ENCODE peak calls at places on chromosomes 4 and X, in nine cellular contexts. U, V, Z, K, A, R, T, X and P are unnamed samples.

GRCh38 chrX:21524008-21524407 is 134.1 kb downstream of the KLHL34 start:
- DNase-seq in U (no peak), V (no peak), Z (no peak), K (no peak), A (no peak), R (no peak), T (no peak), X (no peak), P (no peak)

GRCh38 chr4:110165382-110166285 is 32.8 kb downstream of the ELOVL6 start:
- DNase-seq in U (no peak), V (no peak), Z (no peak), K (no peak), A (peak), R (peak), T (no peak), X (peak), P (no peak)

GRCh38 chr4:751676-752075 is 46.0 kb downstream of the PCGF3 start:
- DNase-seq in U (no peak), V (no peak), Z (no peak), K (no peak), A (no peak), R (no peak), T (no peak), X (no peak), P (peak)

GRCh38 chr4:146381263-146381872 is 140.4 kb downstream of the SLC10A7 start:
- DNase-seq in U (no peak), V (no peak), Z (no peak), K (no peak), A (peak), R (no peak), T (no peak), X (no peak), P (no peak)

GRCh38 chr4:176635372-176636261 is 157.1 kb downstream of the VEGFC start:
- DNase-seq in U (no peak), V (no peak), Z (no peak), K (no peak), A (peak), R (no peak), T (no peak), X (no peak), P (no peak)

GRCh38 chrX:131170148-131170547 is 112.0 kb downstream of the ARHGAP36 start:
- DNase-seq in U (no peak), V (no peak), Z (no peak), K (no peak), A (no peak), R (no peak), T (no peak), X (no peak), P (no peak)

GRCh38 chr4:183540498-183540953 is 35.7 kb downstream of the ING2 start:
- DNase-seq in U (no peak), V (peak), Z (no peak), K (no peak), A (no peak), R (no peak), T (no peak), X (no peak), P (no peak)

GRCh38 chrX:63918611-63919010 is 133.6 kb upstream of the ARHGEF9 start:
- DNase-seq in U (no peak), V (peak), Z (no peak), K (no peak), A (no peak), R (peak), T (peak), X (no peak), P (no peak)

GRCh38 chr4:57190651-57191481 is 80.7 kb upstream of the IGFBP7 start:
- DNase-seq in U (no peak), V (peak), Z (no peak), K (no peak), A (peak), R (peak), T (peak), X (peak), P (no peak)

GRCh38 chrX:110409925-110410324 is 51.3 kb downstream of the RTL9 start:
- DNase-seq in U (no peak), V (no peak), Z (no peak), K (no peak), A (peak), R (no peak), T (no peak), X (no peak), P (no peak)

GRCh38 chr4:56055027-56055976 is 106.6 kb downstream of the CEP135 start:
- DNase-seq in U (no peak), V (no peak), Z (no peak), K (no peak), A (no peak), R (no peak), T (peak), X (peak), P (no peak)

GRCh38 chr4:2689825-2690700 is 66.1 kb downstream of the TNIP2 start:
- DNase-seq in U (no peak), V (no peak), Z (no peak), K (no peak), A (no peak), R (no peak), T (no peak), X (no peak), P (no peak)

GRCh38 chr4:2794707-2795557 is 2.0 kb downstream of the SH3BP2 start:
- DNase-seq in U (peak), V (no peak), Z (peak), K (peak), A (peak), R (no peak), T (peak), X (peak), P (peak)

GRCh38 chrX:120429776-120430535 is 39.1 kb downstream of the LAMP2 start:
- DNase-seq in U (no peak), V (no peak), Z (no peak), K (no peak), A (no peak), R (no peak), T (no peak), X (no peak), P (no peak)

GRCh38 chrX:14032383-14032782 is 2.7 kb upstream of the GEMIN8 start:
- DNase-seq in U (peak), V (peak), Z (no peak), K (no peak), A (peak), R (no peak), T (peak), X (peak), P (no peak)

GRCh38 chr4:48275247-48275646 is 5.6 kb upstream of the TEC start:
- DNase-seq in U (no peak), V (peak), Z (no peak), K (no peak), A (no peak), R (peak), T (peak), X (no peak), P (no peak)

GRCh38 chr4:112531146-112531545 is 15.2 kb upstream of the NEUROG2 start:
- DNase-seq in U (no peak), V (no peak), Z (no peak), K (no peak), A (no peak), R (no peak), T (no peak), X (no peak), P (no peak)

GRCh38 chr4:147110473-147110872 is 164.8 kb upstream of the TTC29 start:
- DNase-seq in U (no peak), V (no peak), Z (no peak), K (no peak), A (no peak), R (no peak), T (peak), X (no peak), P (no peak)

GRCh38 chr4:150078041-150078995 is at the start of gene DCLK2:
- DNase-seq in U (peak), V (peak), Z (peak), K (peak), A (peak), R (peak), T (peak), X (peak), P (peak)

GRCh38 chr4:81473086-81473396 is 1.3 kb upstream of the RASGEF1B start:
- DNase-seq in U (no peak), V (no peak), Z (no peak), K (no peak), A (no peak), R (no peak), T (no peak), X (no peak), P (no peak)

GRCh38 chr4:38509551-38509950 is 154.4 kb upstream of the KLF3 start:
- DNase-seq in U (no peak), V (no peak), Z (no peak), K (no peak), A (no peak), R (no peak), T (no peak), X (no peak), P (no peak)

GRCh38 chr4:2472187-2472586 is 3.3 kb downstream of the RNF4 start:
- DNase-seq in U (no peak), V (no peak), Z (no peak), K (no peak), A (no peak), R (no peak), T (no peak), X (no peak), P (peak)

GRCh38 chr4:112038861-112039260 is 106.4 kb upstream of the FAM241A start:
- DNase-seq in U (no peak), V (no peak), Z (no peak), K (no peak), A (no peak), R (no peak), T (no peak), X (no peak), P (no peak)

GRCh38 chr4:19947349-19947748 is 304.4 kb upstream of the SLIT2 start:
- DNase-seq in U (no peak), V (no peak), Z (no peak), K (no peak), A (no peak), R (no peak), T (no peak), X (no peak), P (no peak)

GRCh38 chr4:114281561-114281960 is 302.1 kb upstream of the ARSJ start:
- DNase-seq in U (no peak), V (no peak), Z (no peak), K (no peak), A (no peak), R (no peak), T (no peak), X (no peak), P (no peak)

GRCh38 chr4:55437356-55437796 is 41.6 kb downstream of the TMEM165 start:
- DNase-seq in U (no peak), V (no peak), Z (no peak), K (no peak), A (peak), R (no peak), T (no peak), X (peak), P (no peak)

GRCh38 chr4:158523990-158524545 is 2.4 kb downstream of the RXFP1 start:
- DNase-seq in U (no peak), V (no peak), Z (no peak), K (no peak), A (no peak), R (peak), T (no peak), X (no peak), P (no peak)

GRCh38 chrX:54920610-54921426 is at the start of gene TRO:
- DNase-seq in U (no peak), V (peak), Z (no peak), K (no peak), A (no peak), R (no peak), T (peak), X (no peak), P (no peak)

GRCh38 chr4:7967063-7967440 is 27.4 kb upstream of the AFAP1 start:
- DNase-seq in U (no peak), V (no peak), Z (no peak), K (no peak), A (no peak), R (no peak), T (no peak), X (no peak), P (no peak)

GRCh38 chr4:83110970-83111369 is 3.6 kb downstream of the PLAC8 start:
- DNase-seq in U (no peak), V (no peak), Z (no peak), K (no peak), A (no peak), R (no peak), T (no peak), X (no peak), P (no peak)

GRCh38 chr4:83109480-83110221 is 4.9 kb downstream of the PLAC8 start:
- DNase-seq in U (no peak), V (peak), Z (peak), K (no peak), A (peak), R (no peak), T (peak), X (peak), P (peak)

GRCh38 chr4:83112239-83112638 is 2.3 kb downstream of the PLAC8 start:
- DNase-seq in U (no peak), V (no peak), Z (no peak), K (no peak), A (no peak), R (no peak), T (no peak), X (no peak), P (no peak)

GRCh38 chr4:83108101-83108861 is 6.2 kb downstream of the PLAC8 start:
- DNase-seq in U (no peak), V (no peak), Z (no peak), K (no peak), A (no peak), R (no peak), T (no peak), X (no peak), P (no peak)

DNA sequence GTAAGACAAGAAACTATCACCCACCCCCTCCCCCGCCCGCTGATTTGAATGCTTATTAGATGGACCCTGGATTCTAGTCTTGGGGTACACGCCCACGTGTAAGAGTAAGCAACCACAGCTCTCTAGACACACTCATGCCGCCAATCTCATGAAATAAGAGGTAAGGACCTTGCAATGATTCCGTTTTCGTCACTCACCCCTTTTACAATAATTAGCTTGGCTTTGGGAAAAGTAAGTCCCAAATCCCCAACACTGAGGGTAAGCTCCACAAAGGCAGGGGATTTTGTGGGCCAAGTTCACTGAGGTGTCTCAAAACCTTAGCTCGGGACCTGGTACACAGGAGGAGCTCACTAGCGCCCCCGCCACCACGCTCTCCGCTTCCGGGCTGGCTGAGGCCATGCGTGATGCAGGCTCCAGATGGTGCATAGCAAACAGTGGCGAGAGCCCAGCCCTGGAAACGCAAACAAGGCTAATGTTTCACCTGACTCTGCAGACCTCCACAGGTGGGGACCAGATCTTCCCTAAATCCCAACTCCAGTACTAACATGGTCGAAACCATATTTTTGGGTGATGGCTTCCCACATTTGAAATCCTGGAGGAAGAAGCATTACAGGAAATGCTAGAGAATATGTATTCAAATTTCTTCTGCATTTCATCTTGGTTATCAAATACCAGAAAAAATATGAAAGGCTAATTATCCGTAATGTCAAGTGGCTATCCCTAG is 4.1 kb downstream of the PLAC8 start:
- DNase-seq in U (peak), V (peak), Z (peak), K (peak), A (peak), R (peak), T (peak), X (peak), P (peak)
- H3K4me3 ChIP-seq in U (peak), V (peak), Z (peak), K (peak), A (peak), R (no peak), T (peak), X (peak), P (peak)

GRCh38 chr4:168850016-168850415 is 160.0 kb downstream of the CBR4 start:
- DNase-seq in U (no peak), V (no peak), Z (no peak), K (no peak), A (no peak), R (no peak), T (no peak), X (no peak), P (no peak)
- H3K27ac ChIP-seq in U (no peak), V (peak), Z (peak), K (no peak), A (no peak), R (no peak), T (no peak), X (no peak), P (no peak)

GRCh38 chr4:6115746-6116586 is 84.4 kb downstream of the JAKMIP1 start:
- DNase-seq in U (no peak), V (no peak), Z (no peak), K (no peak), A (no peak), R (no peak), T (no peak), X (no peak), P (no peak)
- H3K4me3 ChIP-seq in U (no peak), V (no peak), Z (no peak), K (no peak), A (no peak), R (no peak), T (no peak), X (no peak), P (no peak)

GRCh38 chrX:49995795-49996455 is 73.5 kb downstream of the CLCN5 start:
- DNase-seq in U (no peak), V (no peak), Z (no peak), K (no peak), A (no peak), R (no peak), T (no peak), X (no peak), P (no peak)
- H3K27ac ChIP-seq in U (no peak), V (peak), Z (no peak), K (no peak), A (no peak), R (peak), T (no peak), X (no peak), P (no peak)

DNA sequence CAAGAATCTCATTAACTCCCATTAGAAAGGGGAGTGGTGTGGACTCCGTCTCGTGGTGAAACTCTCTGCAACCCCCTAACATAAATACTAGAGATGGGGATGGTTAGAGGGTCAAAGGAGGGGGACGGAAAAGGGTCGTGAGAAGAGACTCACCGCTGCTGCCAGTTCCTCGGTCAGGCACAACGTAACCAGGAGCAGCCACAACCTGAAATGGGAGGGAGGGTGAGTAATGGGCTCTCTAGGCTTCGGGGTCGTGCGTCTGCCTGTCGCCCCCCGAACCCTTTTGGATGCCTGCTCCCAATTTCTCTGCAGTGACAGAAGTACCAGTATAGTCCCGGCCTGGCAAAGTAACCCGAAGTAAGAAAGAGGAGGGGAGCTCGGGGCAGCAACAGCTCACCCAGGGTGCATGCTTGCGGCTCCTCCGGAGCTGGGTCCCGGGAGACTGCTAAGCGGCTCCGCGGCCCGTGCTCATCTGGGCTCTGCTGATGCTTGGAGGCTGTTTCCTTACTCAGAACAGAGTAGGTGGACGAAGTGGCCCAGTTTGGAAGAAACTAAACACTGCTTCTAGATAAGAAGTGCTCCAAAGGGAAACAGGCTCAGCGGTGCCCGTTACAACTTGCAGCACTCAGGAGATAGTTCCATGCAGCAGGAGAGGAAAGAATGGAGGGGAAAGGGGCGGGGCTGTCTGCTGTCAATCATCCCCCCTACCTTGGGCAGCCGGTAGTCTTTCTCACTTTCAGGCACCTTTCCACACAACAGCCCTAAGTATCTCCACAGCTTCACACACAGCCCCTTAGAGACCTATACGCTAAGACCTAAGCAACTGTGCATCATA is at the start of gene COL4A6:
- DNase-seq in U (no peak), V (peak), Z (peak), K (no peak), A (peak), R (no peak), T (no peak), X (no peak), P (peak)
- H3K4me3 ChIP-seq in U (no peak), V (peak), Z (peak), K (peak), A (peak), R (peak), T (no peak), X (no peak), P (peak)

GRCh38 chrX:136157187-136157586 is 9.9 kb downstream of the FHL1 start:
- DNase-seq in U (no peak), V (no peak), Z (no peak), K (no peak), A (no peak), R (no peak), T (no peak), X (no peak), P (no peak)

GRCh38 chrX:136156560-136157117 is 9.3 kb downstream of the FHL1 start:
- DNase-seq in U (no peak), V (no peak), Z (no peak), K (no peak), A (no peak), R (no peak), T (no peak), X (no peak), P (no peak)

GRCh38 chrX:136162827-136163427 is 15.6 kb downstream of the FHL1 start:
- DNase-seq in U (no peak), V (peak), Z (peak), K (no peak), A (peak), R (peak), T (peak), X (peak), P (no peak)

GRCh38 chrX:136158685-136159084 is 11.4 kb downstream of the FHL1 start:
- DNase-seq in U (no peak), V (no peak), Z (no peak), K (no peak), A (no peak), R (no peak), T (no peak), X (no peak), P (no peak)

GRCh38 chrX:136159615-136160025 is 12.3 kb downstream of the FHL1 start:
- DNase-seq in U (no peak), V (no peak), Z (no peak), K (no peak), A (no peak), R (no peak), T (no peak), X (no peak), P (no peak)
- H3K27ac ChIP-seq in U (no peak), V (no peak), Z (peak), K (no peak), A (no peak), R (no peak), T (no peak), X (no peak), P (no peak)